ENCODE peak calls at places on chromosome 3, in seven cellular contexts. S is progenitor cell of endocrine pancreas, L is psoas muscle, A is iris pigment epithelial cell, P is NCI-H1092, I is NCI-H774, C is RCC 7860. E is an unnamed sample.

GRCh38 chr3:55750525-55750924 is 263.4 kb upstream of the WNT5A start:
- DNase-seq in C (peak), S (no peak), A (peak), L (no peak), I (no peak), P (no peak), E (no peak)

GRCh38 chr3:193794002-193794835 is 201.2 kb downstream of the OPA1 start:
- DNase-seq in P (no peak), C (no peak), L (no peak), I (no peak), A (peak), S (no peak), E (no peak)

GRCh38 chr3:48614044-48614443 is 4.6 kb upstream of the UQCRC1 start:
- DNase-seq in I (no peak), C (no peak), P (no peak), A (peak), L (no peak), S (no peak), E (no peak)

GRCh38 chr3:138202945-138203701 is 16.0 kb downstream of the ARMC8 start:
- DNase-seq in L (no peak), A (no peak), S (no peak), I (no peak), P (no peak), C (no peak), E (no peak)

GRCh38 chr3:106048946-106049481 is 180.2 kb upstream of the CBLB start:
- DNase-seq in P (no peak), I (no peak), L (no peak), S (no peak), A (peak), C (no peak), E (no peak)

GRCh38 chr3:166575166-166575565 is 737.9 kb upstream of the BCHE start:
- DNase-seq in A (no peak), I (no peak), S (no peak), C (no peak), P (no peak), L (no peak), E (no peak)

GRCh38 chr3:149195221-149195620 is 26.4 kb downstream of the CP start:
- DNase-seq in L (no peak), P (no peak), C (no peak), S (no peak), A (no peak), I (no peak), E (no peak)

GRCh38 chr3:57963811-57964346 is 44.3 kb upstream of the FLNB start:
- DNase-seq in C (no peak), A (no peak), S (no peak), I (no peak), P (no peak), L (no peak), E (no peak)

GRCh38 chr3:46987485-46988401 is 8.3 kb downstream of the NBEAL2 start:
- DNase-seq in S (no peak), P (no peak), I (no peak), C (no peak), L (peak), A (peak), E (no peak)

GRCh38 chr3:49017978-49018706 is at the start of gene DALRD3:
- DNase-seq in L (peak), I (peak), S (peak), A (peak), P (peak), C (peak), E (peak)

GRCh38 chr3:126418256-126418530 is 23.5 kb downstream of the CFAP100 start:
- DNase-seq in I (no peak), A (no peak), S (no peak), C (no peak), L (no peak), P (no peak), E (no peak)